ENCODE peak calls at places on chromosomes 12 and 14, in four cellular contexts. F, R, X and C are unnamed samples.

GRCh38 chr12:24212496-24212895 is 263.0 kb upstream of the SOX5 start:
- DNase-seq in X (no peak), F (no peak), R (no peak), C (no peak)

GRCh38 chr14:101739446-101740141 is 21.9 kb upstream of the PPP2R5C start:
- DNase-seq in R (no peak), F (no peak), X (no peak), C (no peak)

GRCh38 chr14:23494223-23494622 is 24.7 kb downstream of the NGDN start:
- DNase-seq in R (peak; percentile 57), X (no peak), F (no peak), C (no peak)

GRCh38 chr12:123269395-123269892 is 2.2 kb downstream of the CDK2AP1 start:
- DNase-seq in R (peak; percentile 30), F (no peak), X (no peak), C (no peak)

GRCh38 chr12:105142259-105142658 is 34.7 kb downstream of the WASHC4 start:
- DNase-seq in X (no peak), F (no peak), R (no peak), C (no peak)

GRCh38 chr12:6961278-6961694 is 9.2 kb downstream of the PHB2 start:
- DNase-seq in X (no peak), F (peak; percentile 51), R (no peak), C (no peak)

GRCh38 chr12:57342207-57342691 is 88.6 kb downstream of the R3HDM2 start:
- DNase-seq in R (no peak), X (peak; percentile 21), F (peak; percentile 15), C (peak; percentile 71)

GRCh38 chr14:50948205-50948604 is 3.9 kb upstream of the PYGL start:
- DNase-seq in R (no peak), X (no peak), F (no peak), C (no peak)

GRCh38 chr12:2258035-2258434 is 205.2 kb downstream of the CACNA1C start:
- DNase-seq in F (no peak), R (no peak), X (no peak), C (no peak)

GRCh38 chr14:100586153-100586519 is 1.1 kb downstream of the BEGAIN start:
- DNase-seq in X (no peak), R (no peak), F (no peak), C (no peak)

GRCh38 chr12:49008943-49009342 is 9.6 kb downstream of the PRKAG1 start:
- DNase-seq in R (no peak), X (no peak), F (no peak), C (no peak)

GRCh38 chr14:101189962-101190560 is 286.5 kb upstream of the RTL1 start:
- DNase-seq in R (no peak), X (no peak), F (no peak), C (no peak)

GRCh38 chr12:46382974-46383653 is 10.5 kb upstream of the SLC38A2 start:
- DNase-seq in X (no peak), F (peak; percentile 88), R (peak; percentile 93), C (peak; percentile 73)

GRCh38 chr12:74849801-74850200 is 312.2 kb downstream of the ATXN7L3B start:
- DNase-seq in R (no peak), F (no peak), X (no peak), C (no peak)

GRCh38 chr14:75648066-75648838 is 12.4 kb downstream of the ERG28 start:
- DNase-seq in R (peak; percentile 98), F (no peak), X (no peak), C (peak; percentile 64)

GRCh38 chr12:46998811-46999368 is 80.5 kb upstream of the PCED1B start:
- DNase-seq in R (no peak), X (no peak), F (no peak), C (no peak)

GRCh38 chr12:2154050-2154449 is 101.3 kb downstream of the CACNA1C start:
- DNase-seq in R (no peak), X (no peak), F (no peak), C (no peak)

GRCh38 chr12:53775478-53776145 is 23.8 kb upstream of the CISTR start:
- DNase-seq in R (no peak), X (no peak), F (no peak), C (no peak)

GRCh38 chr14:76705214-76705613 is 56.1 kb upstream of the VASH1 start:
- DNase-seq in X (no peak), F (no peak), R (no peak), C (no peak)

GRCh38 chr14:24366664-24367505 is 1.1 kb upstream of the NFATC4 start:
- DNase-seq in R (peak; percentile 92), X (no peak), F (peak; percentile 66), C (peak; percentile 43)

GRCh38 chr14:72962829-72963312 is 36.6 kb downstream of the DCAF4 start:
- DNase-seq in X (peak; percentile 54), R (peak; percentile 48), F (peak; percentile 62), C (peak; percentile 81)

GRCh38 chr14:30283822-30284446 is 275.0 kb upstream of the G2E3 start:
- DNase-seq in F (peak; percentile 16), R (peak; percentile 37), X (peak; percentile 34), C (peak; percentile 50)

GRCh38 chr12:112979281-112979680 is 962 bp downstream of the OAS2 start:
- DNase-seq in X (no peak), R (no peak), F (no peak), C (no peak)
- TF ChIP-seq PHF8 in X (no peak), R (no peak), F (no peak), C (no peak)

GRCh38 chr12:125284945-125285344 is 219.7 kb downstream of the AACS start:
- DNase-seq in F (peak; percentile 33), R (no peak), X (no peak), C (no peak)
- TF ChIP-seq PHF8 in F (no peak), R (no peak), X (no peak), C (no peak)

GRCh38 chr14:90384543-90384911 is 12.3 kb upstream of the CALM1 start:
- DNase-seq in F (no peak), X (no peak), R (no peak), C (no peak)

GRCh38 chr14:90382491-90383125 is 14.2 kb upstream of the CALM1 start:
- DNase-seq in X (no peak), R (peak; percentile 52), F (peak; percentile 9), C (peak; percentile 41)

GRCh38 chr14:90381999-90382451 is 14.8 kb upstream of the CALM1 start:
- DNase-seq in X (no peak), R (peak; percentile 55), F (no peak), C (no peak)

GRCh38 chr14:90383126-90383730 is 13.6 kb upstream of the CALM1 start:
- DNase-seq in X (peak; percentile 99), R (peak; percentile 98), F (peak; percentile 97), C (peak; percentile 97)

DNA sequence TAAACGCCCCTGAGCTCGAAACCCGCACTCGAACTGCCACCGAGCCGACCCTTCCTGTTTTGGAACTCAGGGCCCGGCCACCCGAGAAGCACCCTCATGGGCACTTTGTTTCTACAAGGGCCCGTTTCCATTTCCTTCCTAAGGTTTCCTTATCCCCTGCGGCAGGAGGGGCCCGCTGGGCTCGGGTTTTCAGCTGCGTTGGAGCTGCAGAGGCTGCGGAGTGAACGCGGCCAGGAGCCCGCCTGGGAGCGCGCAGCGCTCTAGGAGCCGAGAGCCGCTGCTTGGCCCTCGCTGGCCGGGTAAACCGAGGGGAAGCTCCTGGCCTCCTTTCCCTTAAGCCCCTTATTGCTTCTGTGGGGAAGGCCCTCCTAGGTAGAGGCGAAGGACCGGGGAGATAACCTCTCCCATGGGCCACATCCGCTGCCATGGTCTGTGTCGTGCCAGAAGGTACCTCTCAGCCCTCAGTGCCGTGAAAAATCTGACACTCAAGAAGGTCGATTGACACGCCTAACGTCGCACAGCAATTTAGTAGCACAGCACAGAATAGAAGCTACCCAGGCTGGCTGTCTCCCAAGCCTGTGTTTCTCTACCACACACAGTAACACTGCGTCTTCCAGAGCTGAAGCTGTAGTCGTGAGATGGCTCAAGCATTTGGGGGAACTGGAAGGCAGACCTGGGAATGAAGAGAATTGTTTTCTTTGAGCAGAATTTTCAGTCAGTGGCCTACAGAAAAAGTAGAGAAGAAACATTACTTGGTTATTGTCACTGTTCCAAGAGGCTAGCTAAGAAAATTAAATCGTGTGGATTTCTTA is 12.9 kb upstream of the CALM1 start:
- DNase-seq in F (peak; percentile 46), R (peak; percentile 13), X (no peak), C (no peak)
- TF ChIP-seq PHF8 in F (peak; percentile 42), R (peak; percentile 2), X (no peak), C (no peak)

DNA sequence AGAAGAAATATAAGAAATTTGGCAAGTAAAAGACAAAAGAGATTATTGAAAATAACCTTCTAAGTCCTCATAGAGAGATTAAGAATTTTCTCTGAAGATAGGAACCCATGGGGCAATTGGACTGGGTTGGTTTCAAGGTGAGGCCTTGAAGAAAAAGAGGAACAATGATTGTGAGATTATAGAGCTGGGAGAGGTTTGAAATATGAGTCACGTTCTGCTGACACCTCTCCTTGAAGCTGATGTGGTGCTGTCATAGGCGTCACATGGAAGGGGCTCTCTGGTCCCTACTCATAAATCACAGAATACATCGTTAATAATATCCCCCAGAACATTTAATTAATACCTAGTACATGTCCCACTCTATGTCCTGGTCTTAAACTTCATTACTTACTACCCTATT is 227.6 kb upstream of the PDE3A start:
- DNase-seq in R (no peak), X (no peak), F (no peak), C (no peak)
- TF ChIP-seq PHF8 in R (no peak), X (no peak), F (no peak), C (no peak)

GRCh38 chr14:105355850-105356604 is 41.5 kb downstream of the PACS2 start:
- DNase-seq in F (no peak), R (no peak), X (no peak), C (no peak)
- TF ChIP-seq PHF8 in F (no peak), R (no peak), X (no peak), C (no peak)

GRCh38 chr12:98154850-98155249 is 360.5 kb upstream of the TMPO start:
- DNase-seq in F (no peak), R (peak; percentile 9), X (peak; percentile 25), C (no peak)
- TF ChIP-seq PHF8 in F (no peak), R (no peak), X (no peak), C (no peak)

GRCh38 chr14:104421401-104421821 is 158.2 kb upstream of the C14orf180 start:
- DNase-seq in R (no peak), X (no peak), F (no peak), C (no peak)

GRCh38 chr14:104423715-104424405 is 155.7 kb upstream of the C14orf180 start:
- DNase-seq in R (no peak), X (no peak), F (no peak), C (no peak)

GRCh38 chr14:104421892-104422291 is 157.7 kb upstream of the C14orf180 start:
- DNase-seq in F (no peak), X (no peak), R (no peak), C (no peak)

GRCh38 chr14:104423224-104423681 is 156.3 kb upstream of the C14orf180 start:
- DNase-seq in F (no peak), R (no peak), X (no peak), C (no peak)

GRCh38 chr14:104422301-104423223 is 157.0 kb upstream of the C14orf180 start:
- DNase-seq in R (no peak), X (no peak), F (no peak), C (no peak)
- TF ChIP-seq PHF8 in R (no peak), X (no peak), F (no peak), C (no peak)